ENCODE peak calls at places on chromosome 1, in six cellular contexts. Y is stomach, W is lower lobe of right lung, S is AG08395, O is neural crest cell, J is caudate nucleus. V is an unnamed sample.
A peak's percentile ranks its signal among the peaks of the same experiment; 100 is the strongest.

GRCh38 chr1:88980918-88981317 is 11.5 kb downstream of the KYAT3 start:
- DNase-seq in W (no peak), S (no peak), Y (no peak), J (no peak), O (no peak), V (no peak)

GRCh38 chr1:44807364-44808062 is 362 bp upstream of the DYNLT4 start:
- DNase-seq in S (peak; percentile 96), O (peak; percentile 51), J (no peak), W (peak; percentile 99), Y (peak; percentile 95), V (peak; percentile 100)

GRCh38 chr1:66564250-66564649 is 30.3 kb downstream of the SGIP1 start:
- DNase-seq in J (no peak), Y (no peak), W (no peak), O (no peak), S (peak; percentile 88), V (peak; percentile 100)

GRCh38 chr1:51423098-51423821 is 92.9 kb upstream of the TTC39A start:
- DNase-seq in S (peak; percentile 42), J (no peak), O (no peak), W (no peak), Y (no peak), V (peak; percentile 19)

GRCh38 chr1:21115098-21115760 is 61.5 kb downstream of the EIF4G3 start:
- DNase-seq in Y (no peak), S (no peak), W (no peak), J (no peak), O (no peak), V (no peak)

GRCh38 chr1:221562542-221563475 is 179.1 kb downstream of the DUSP10 start:
- DNase-seq in J (no peak), O (no peak), S (no peak), Y (no peak), W (no peak), V (no peak)

GRCh38 chr1:42822833-42823392 is 5.7 kb upstream of the SVBP start:
- DNase-seq in O (no peak), S (peak; percentile 24), Y (no peak), W (no peak), J (no peak), V (peak; percentile 62)

GRCh38 chr1:38134294-38134755 is 87.7 kb upstream of the POU3F1 start:
- DNase-seq in W (no peak), O (no peak), Y (no peak), J (no peak), S (no peak), V (no peak)